ENCODE peak calls at places on chromosomes 11 and 22, in four cellular contexts. C, K, E and P are unnamed samples.

GRCh38 chr11:64234840-64235379 is 526 bp downstream of the VEGFB start:
- DNase-seq in C (peak), K (peak), E (peak), P (no peak)

GRCh38 chr11:3153291-3153861 is 11.7 kb downstream of the OSBPL5 start:
- DNase-seq in C (peak), K (no peak), E (no peak), P (no peak)

GRCh38 chr11:110081462-110082233 is 11.5 kb upstream of the ZC3H12C start:
- DNase-seq in C (no peak), K (no peak), E (no peak), P (no peak)

GRCh38 chr11:59756845-59757244 is 1.7 kb downstream of the STX3 start:
- DNase-seq in C (no peak), K (peak), E (no peak), P (peak)

GRCh38 chr22:46148336-46148735 is 2.0 kb upstream of the PPARA start:
- DNase-seq in C (no peak), K (no peak), E (no peak), P (no peak)

GRCh38 chr11:111539426-111540113 is 950 bp upstream of the LAYN start:
- DNase-seq in C (no peak), K (no peak), E (no peak), P (peak)

GRCh38 chr11:19714387-19715363 is 2.0 kb downstream of the NAV2 start:
- DNase-seq in C (peak), K (peak), E (peak), P (no peak)

GRCh38 chr11:114082767-114083181 is 23.3 kb downstream of the ZBTB16 start:
- DNase-seq in C (peak), K (no peak), E (peak), P (no peak)

GRCh38 chr11:34534826-34535225 is 21.2 kb upstream of the ELF5 start:
- DNase-seq in C (no peak), K (no peak), E (no peak), P (no peak)

GRCh38 chr11:70521475-70522260 is 123.3 kb downstream of the CTTN start:
- DNase-seq in C (peak), K (no peak), E (no peak), P (no peak)

GRCh38 chr22:46865052-46865434 is 102.6 kb downstream of the TBC1D22A start:
- DNase-seq in C (no peak), K (no peak), E (no peak), P (no peak)

GRCh38 chr11:1946812-1947480 is at the start of gene MRPL23:
- DNase-seq in C (peak), K (no peak), E (no peak), P (no peak)

GRCh38 chr11:111299111-111300026 is 1.0 kb downstream of the POU2AF3 start:
- DNase-seq in C (peak), K (peak), E (peak), P (peak)

GRCh38 chr11:102940714-102941588 is 14.6 kb downstream of the MMP13 start:
- DNase-seq in C (no peak), K (peak), E (peak), P (peak)

GRCh38 chr11:72231396-72232259 is 7.1 kb downstream of the INPPL1 start:
- DNase-seq in C (no peak), K (no peak), E (no peak), P (peak)

GRCh38 chr11:15006139-15006759 is 34.1 kb upstream of the CALCA start:
- DNase-seq in C (no peak), K (peak), E (peak), P (peak)

GRCh38 chr11:118051611-118052461 is 25.0 kb upstream of the TMPRSS4 start:
- DNase-seq in C (peak), K (no peak), E (no peak), P (no peak)

GRCh38 chr22:45932066-45932465 is 44.9 kb downstream of the WNT7B start:
- DNase-seq in C (no peak), K (no peak), E (no peak), P (no peak)

GRCh38 chr11:130476200-130476921 is 27.9 kb downstream of the ADAMTS15 start:
- DNase-seq in C (no peak), K (no peak), E (peak), P (peak)

GRCh38 chr11:105245781-105246315 is 106.3 kb upstream of the CARD18 start:
- DNase-seq in C (no peak), K (no peak), E (no peak), P (no peak)

GRCh38 chr11:2555891-2556290 is 111.1 kb downstream of the KCNQ1 start:
- DNase-seq in C (no peak), K (no peak), E (no peak), P (no peak)

GRCh38 chr11:105344938-105345337 is 205.4 kb upstream of the CARD18 start:
- DNase-seq in C (no peak), K (no peak), E (peak), P (no peak)

GRCh38 chr11:78646564-78647185 is 72.0 kb upstream of the NARS2 start:
- DNase-seq in C (no peak), K (peak), E (peak), P (peak)

GRCh38 chr11:2740275-2740940 is 40.6 kb upstream of the KCNQ1OT1 start:
- DNase-seq in C (peak), K (no peak), E (no peak), P (no peak)

GRCh38 chr11:62615521-62615920 is 2.5 kb downstream of the ROM1 start:
- DNase-seq in C (no peak), K (no peak), E (no peak), P (no peak)

GRCh38 chr22:36467042-36467810 is 14.2 kb downstream of the TXN2 start:
- DNase-seq in C (peak), K (no peak), E (peak), P (no peak)

GRCh38 chr22:43013355-43014061 is 1.4 kb downstream of the PACSIN2 start:
- DNase-seq in C (no peak), K (no peak), E (no peak), P (no peak)

GRCh38 chr11:17703951-17704350 is 15.4 kb upstream of the MYOD1 start:
- DNase-seq in C (no peak), K (peak), E (no peak), P (no peak)

GRCh38 chr11:79018371-79018849 is 422.4 kb downstream of the TENM4 start:
- DNase-seq in C (no peak), K (no peak), E (no peak), P (no peak)

GRCh38 chr22:28435960-28436359 is 243.7 kb downstream of the TTC28 start:
- DNase-seq in C (no peak), K (no peak), E (no peak), P (no peak)

GRCh38 chr22:28441720-28442263 is 237.8 kb downstream of the TTC28 start:
- DNase-seq in C (no peak), K (no peak), E (peak), P (peak)

GRCh38 chr22:28440517-28441366 is 238.9 kb downstream of the TTC28 start:
- DNase-seq in C (no peak), K (no peak), E (no peak), P (no peak)

GRCh38 chr22:28435271-28435825 is 244.3 kb downstream of the TTC28 start:
- DNase-seq in C (peak), K (peak), E (no peak), P (no peak)

DNA sequence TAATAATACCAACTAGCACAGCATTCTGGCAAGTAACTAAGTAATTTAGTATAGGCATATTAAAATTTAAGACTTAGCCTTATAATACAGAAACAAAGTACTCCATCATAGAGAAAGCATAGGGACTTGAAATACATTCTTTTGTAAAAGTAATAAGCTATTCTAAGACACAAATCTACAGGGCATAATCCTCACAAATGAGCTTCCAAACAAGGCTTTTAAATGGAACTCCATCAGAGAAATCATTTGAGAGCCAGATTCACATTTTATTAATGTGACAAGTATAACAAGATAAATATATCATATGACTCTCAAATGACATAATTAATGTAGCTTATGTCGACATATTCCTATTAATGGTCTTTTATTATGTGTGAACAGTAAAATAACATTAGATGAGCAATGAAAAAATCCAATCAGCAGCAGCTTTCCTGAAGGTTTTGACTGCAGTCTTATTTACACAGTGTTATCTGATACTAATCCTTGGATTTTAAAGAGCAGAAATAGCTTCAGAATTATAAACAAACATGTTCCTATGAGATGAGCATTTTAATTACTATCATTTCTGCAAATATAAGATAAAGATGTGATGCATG is 241.4 kb downstream of the TTC28 start:
- DNase-seq in C (no peak), K (no peak), E (no peak), P (no peak)
- TF ChIP-seq CTCF in C (no peak), K (no peak), E (no peak), P (no peak)

GRCh38 chr11:31160504-31161422 is 208.8 kb downstream of the DCDC1 start:
- DNase-seq in C (no peak), K (peak), E (no peak), P (no peak)
- TF ChIP-seq CTCF in C (peak), K (peak), E (peak), P (no peak)

GRCh38 chr22:50298266-50298637 is 9.2 kb downstream of the PLXNB2 start:
- DNase-seq in C (no peak), K (no peak), E (no peak), P (no peak)

GRCh38 chr22:50298937-50299656 is 8.3 kb downstream of the PLXNB2 start:
- DNase-seq in C (no peak), K (peak), E (no peak), P (no peak)

GRCh38 chr22:50300620-50301257 is 6.7 kb downstream of the PLXNB2 start:
- DNase-seq in C (no peak), K (no peak), E (no peak), P (no peak)

GRCh38 chr22:50301581-50301991 is 5.9 kb downstream of the PLXNB2 start:
- DNase-seq in C (no peak), K (no peak), E (no peak), P (no peak)

GRCh38 chr22:50299724-50300619 is 7.5 kb downstream of the PLXNB2 start:
- DNase-seq in C (no peak), K (peak), E (peak), P (no peak)
- TF ChIP-seq CTCF in C (no peak), K (no peak), E (no peak), P (no peak)

GRCh38 chr11:85165819-85166218 is 461.3 kb downstream of the DLG2 start:
- DNase-seq in C (no peak), K (no peak), E (no peak), P (no peak)

GRCh38 chr11:85167471-85167870 is 459.7 kb downstream of the DLG2 start:
- DNase-seq in C (no peak), K (no peak), E (no peak), P (no peak)

GRCh38 chr11:85167038-85167437 is 460.1 kb downstream of the DLG2 start:
- DNase-seq in C (no peak), K (no peak), E (no peak), P (no peak)

GRCh38 chr11:85170184-85170583 is 457.0 kb downstream of the DLG2 start:
- DNase-seq in C (no peak), K (peak), E (no peak), P (no peak)

GRCh38 chr11:85164743-85165142 is 462.4 kb downstream of the DLG2 start:
- DNase-seq in C (no peak), K (no peak), E (no peak), P (no peak)
- TF ChIP-seq CTCF in C (no peak), K (no peak), E (no peak), P (no peak)